ENCODE peak calls at places on chromosomes 3 and 15, in six cellular contexts. R is K562, E is HepG2, X is GM12892, J is GM12878, N is H1. V is an unnamed sample.

GRCh38 chr3:159128628-159129027 is 326.8 kb downstream of the MFSD1 start:
- DNase-seq in X (no peak), J (no peak), R (no peak), N (no peak), E (no peak), V (no peak)

GRCh38 chr3:72238341-72238740 is 453.4 kb upstream of the PROK2 start:
- DNase-seq in X (no peak), E (no peak), N (no peak), J (no peak), R (no peak), V (no peak)

GRCh38 chr3:107431298-107432012 is 54.2 kb downstream of the CCDC54 start:
- DNase-seq in R (peak), X (peak), J (no peak), E (no peak), N (peak), V (peak)

GRCh38 chr15:80773122-80773551 is 6.0 kb upstream of the CEMIP start:
- DNase-seq in E (no peak), J (no peak), X (no peak), N (no peak), R (no peak), V (no peak)

GRCh38 chr3:10205461-10206165 is 40.9 kb downstream of the IRAK2 start:
- DNase-seq in J (no peak), X (no peak), N (no peak), E (no peak), R (no peak), V (no peak)

GRCh38 chr15:81950841-81951414 is 94.9 kb downstream of the MEX3B start:
- DNase-seq in J (no peak), E (no peak), N (no peak), R (peak), X (no peak), V (no peak)

GRCh38 chr3:64229903-64230302 is 4.6 kb upstream of the PRICKLE2 start:
- DNase-seq in X (no peak), J (no peak), R (no peak), E (no peak), N (no peak), V (no peak)

GRCh38 chr15:41930221-41930866 is 36.5 kb upstream of the SPTBN5 start:
- DNase-seq in J (peak), R (no peak), N (no peak), E (peak), X (no peak), V (no peak)

GRCh38 chr3:33146791-33147445 is 33.1 kb downstream of the CRTAP start:
- DNase-seq in N (no peak), E (no peak), X (no peak), J (no peak), R (no peak), V (no peak)

GRCh38 chr3:45771166-45771775 is 25.1 kb downstream of the SLC6A20 start:
- DNase-seq in J (no peak), E (no peak), X (no peak), R (no peak), N (no peak), V (no peak)

GRCh38 chr15:70892912-70893560 is 410 bp downstream of the LRRC49 start:
- DNase-seq in N (no peak), E (peak), J (no peak), X (no peak), R (no peak), V (no peak)

GRCh38 chr15:75554717-75555116 is 24.4 kb downstream of the PTPN9 start:
- DNase-seq in R (no peak), J (no peak), N (no peak), X (no peak), E (no peak), V (no peak)

GRCh38 chr3:55823001-55823400 is 335.9 kb upstream of the WNT5A start:
- DNase-seq in J (no peak), N (no peak), X (no peak), E (no peak), R (no peak), V (no peak)

GRCh38 chr15:78087944-78088772 is 4.2 kb upstream of the SH2D7 start:
- DNase-seq in J (no peak), N (no peak), E (no peak), R (no peak), X (no peak), V (no peak)

GRCh38 chr3:25567806-25568524 is 96.7 kb downstream of the TOP2B start:
- DNase-seq in N (no peak), X (no peak), E (no peak), R (no peak), J (no peak), V (no peak)

GRCh38 chr3:137990427-137990826 is 19.5 kb upstream of the CLDN18 start:
- DNase-seq in J (no peak), X (no peak), N (no peak), R (no peak), E (no peak), V (no peak)

GRCh38 chr3:119834754-119835365 is 53.0 kb downstream of the NR1I2 start:
- DNase-seq in N (no peak), E (no peak), X (no peak), R (no peak), J (no peak), V (no peak)

GRCh38 chr15:57406040-57406772 is 29.9 kb downstream of the CGNL1 start:
- DNase-seq in J (no peak), E (peak), N (no peak), X (no peak), R (no peak), V (no peak)

GRCh38 chr3:131315162-131315561 is 66.4 kb upstream of the NUDT16 start:
- DNase-seq in N (no peak), J (no peak), R (no peak), X (no peak), E (no peak), V (no peak)

GRCh38 chr3:131322946-131323505 is 58.5 kb upstream of the NUDT16 start:
- DNase-seq in E (no peak), J (no peak), R (no peak), X (no peak), N (no peak), V (no peak)

DNA sequence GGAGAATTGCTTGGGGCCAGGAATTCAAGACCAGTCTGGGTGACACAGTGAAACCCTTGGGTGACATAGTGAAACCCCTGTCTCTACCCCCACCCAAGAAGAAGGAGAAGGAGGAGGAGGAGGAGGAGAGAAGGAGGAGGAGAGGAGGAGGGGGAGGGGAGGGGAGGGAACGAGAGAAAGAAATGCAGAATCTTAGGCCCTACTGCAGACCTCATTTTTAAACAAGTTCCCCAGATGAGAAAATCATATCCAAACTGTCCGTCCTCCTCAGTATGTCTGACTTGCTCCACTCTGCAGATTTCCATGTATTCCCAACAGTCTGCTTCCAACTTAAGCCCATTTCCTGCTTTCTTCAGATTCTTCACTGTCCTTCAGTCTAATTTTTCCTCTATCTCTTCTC is 63.9 kb upstream of the NUDT16 start:
- DNase-seq in E (no peak), J (no peak), R (no peak), N (no peak), X (no peak), V (no peak)
- TF ChIP-seq POLR2AphosphoS5 in E (no peak), J (no peak), R (no peak), N (no peak), X (no peak), V (no peak)

GRCh38 chr15:31360843-31361763 is 34.5 kb downstream of the KLF13 start:
- DNase-seq in X (peak), N (no peak), R (no peak), E (no peak), J (no peak), V (peak)
- TF ChIP-seq POLR2A in X (peak), N (no peak), R (no peak), E (no peak), J (peak), V (no peak)

DNA sequence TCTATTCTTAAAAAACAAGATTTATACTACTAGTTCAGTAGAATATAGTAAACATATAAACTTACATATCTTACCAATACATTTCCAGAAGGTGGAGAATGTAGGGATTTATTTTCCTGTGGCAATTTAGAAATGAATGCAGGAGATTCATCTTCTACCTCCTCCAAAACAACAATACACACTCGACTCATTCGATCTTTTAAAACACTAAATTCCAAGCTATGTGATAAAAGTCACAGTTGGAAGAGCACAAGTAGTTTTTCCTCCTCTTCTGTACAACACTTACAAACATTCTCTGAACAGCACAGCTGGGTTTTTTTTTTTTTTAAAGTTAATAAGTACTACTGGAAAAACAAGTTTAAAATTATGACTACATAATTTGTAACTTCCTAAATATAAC is 1.4 kb downstream of the ANKRD28 start:
- DNase-seq in X (no peak), J (no peak), E (no peak), R (no peak), N (no peak), V (no peak)
- TF ChIP-seq TAF1 in X (no peak), J (no peak), E (no peak), R (no peak), N (no peak), V (no peak)

DNA sequence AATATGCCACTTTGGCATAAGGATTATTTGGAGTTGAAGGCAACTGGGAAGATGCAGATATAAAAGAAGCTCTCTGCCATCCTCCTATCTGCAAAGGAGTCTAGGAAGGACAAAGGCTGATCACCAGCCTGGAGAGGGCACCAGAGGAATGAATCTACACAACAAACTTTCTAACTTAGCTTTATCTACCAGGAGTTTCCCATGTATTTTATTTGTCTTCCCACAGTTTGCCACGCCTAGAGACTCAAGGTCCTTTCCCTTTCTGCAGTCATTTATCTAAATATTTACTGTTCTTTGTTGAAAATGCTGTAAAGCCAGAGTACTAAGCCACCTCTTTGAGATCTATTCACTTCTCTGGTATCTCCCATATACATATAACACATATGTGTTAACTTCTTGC is 32.2 kb downstream of the GPR176 start:
- DNase-seq in E (peak), J (no peak), R (no peak), N (no peak), X (no peak), V (no peak)
- TF ChIP-seq POLR2AphosphoS5 in E (no peak), J (no peak), R (no peak), N (no peak), X (no peak), V (no peak)

DNA sequence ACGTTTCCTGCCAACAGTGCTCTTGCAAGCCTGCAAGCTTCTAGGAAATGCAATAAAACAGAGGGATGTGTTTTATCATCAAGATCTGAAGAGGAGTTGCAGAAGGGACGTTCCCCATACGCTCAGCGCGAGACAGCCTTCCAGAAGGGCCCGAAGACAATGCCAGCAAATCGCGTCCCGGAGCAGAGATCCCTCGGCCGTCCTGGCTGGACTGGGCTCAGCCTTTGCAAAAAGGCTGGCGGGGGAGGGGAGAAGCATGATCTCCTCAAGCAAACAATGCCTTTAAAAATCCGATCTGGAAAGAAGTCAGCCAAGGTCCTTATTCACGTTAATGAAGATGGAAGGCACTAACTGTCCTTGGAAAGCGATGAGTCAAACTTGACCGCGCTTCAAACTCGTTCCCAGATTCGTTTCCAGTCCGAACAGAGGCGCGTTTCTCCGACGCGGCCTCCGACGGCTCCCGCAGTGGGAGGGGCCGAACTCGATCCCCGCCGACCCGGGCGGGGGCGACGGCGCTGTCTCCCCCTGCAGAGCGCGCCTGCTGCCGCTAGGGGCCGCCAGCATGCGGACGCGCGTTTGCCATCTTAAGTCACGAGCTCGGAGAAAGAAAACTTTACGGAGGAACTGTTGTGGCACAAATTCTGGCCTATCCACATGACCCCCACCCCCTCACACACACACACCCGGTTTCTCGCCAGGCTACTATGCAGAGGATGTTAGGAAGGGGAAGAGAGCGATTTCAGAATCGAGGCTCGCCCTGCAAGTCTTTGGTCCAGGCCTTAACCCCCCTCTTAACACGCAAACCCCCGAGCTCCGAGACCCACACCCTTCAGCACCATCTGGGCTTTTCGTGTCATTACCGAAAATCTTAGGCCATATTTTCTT is 5.5 kb downstream of the BCL6 start:
- DNase-seq in E (no peak), J (no peak), N (peak), R (peak), X (peak), V (peak)
- TF ChIP-seq POLR2A in E (no peak), J (no peak), N (peak), R (no peak), X (no peak), V (no peak)

GRCh38 chr3:184117649-184118048 is 17.5 kb upstream of the EIF2B5 start:
- DNase-seq in E (no peak), X (no peak), N (no peak), J (no peak), R (no peak), V (no peak)
- TF ChIP-seq TAF1 in E (no peak), X (no peak), N (no peak), J (no peak), R (no peak), V (no peak)

GRCh38 chr3:108669211-108669610 is 79.7 kb downstream of the DZIP3 start:
- DNase-seq in J (peak), R (no peak), N (no peak), E (no peak), X (no peak), V (no peak)
- TF ChIP-seq POLR2AphosphoS5 in J (no peak), R (no peak), N (no peak), E (no peak), X (no peak), V (no peak)

GRCh38 chr3:13479582-13480339 is at the start of gene HDAC11:
- DNase-seq in E (peak), R (peak), J (peak), X (peak), N (peak), V (peak)
- TF ChIP-seq POLR2A in E (no peak), R (peak), J (peak), X (peak), N (peak), V (no peak)